ENCODE peak calls at places on chromosome X, in eight cellular contexts. N, V, M, W, R, J, Z and E are unnamed samples.
A peak's percentile ranks its signal among the peaks of the same experiment; 100 is the strongest.

GRCh38 chrX:2680486-2681348 is 10.4 kb upstream of the CD99 start:
- DNase-seq in M (no peak), N (no peak), W (no peak), Z (no peak), V (no peak), J (no peak), R (no peak), E (no peak)

GRCh38 chrX:64229145-64229544 is 1.3 kb downstream of the ASB12 start:
- DNase-seq in R (no peak), J (no peak), Z (no peak), N (peak; percentile 31), W (no peak), M (no peak), V (no peak), E (no peak)

GRCh38 chrX:8237718-8238117 is 66.7 kb upstream of the VCX2 start:
- DNase-seq in V (no peak), M (no peak), J (no peak), N (no peak), Z (no peak), W (no peak), R (no peak), E (no peak)

GRCh38 chrX:153339662-153340061 is 5.7 kb downstream of the ZNF275 start:
- DNase-seq in J (no peak), Z (no peak), V (no peak), M (no peak), R (peak; percentile 40), N (no peak), W (no peak), E (peak; percentile 15)

GRCh38 chrX:68018248-68019203 is 414.8 kb downstream of the OPHN1 start:
- DNase-seq in N (no peak), R (no peak), Z (no peak), V (peak; percentile 32), J (peak; percentile 10), M (peak; percentile 41), W (peak; percentile 41), E (peak; percentile 9)

GRCh38 chrX:66074920-66075879 is 35.3 kb upstream of the VSIG4 start:
- DNase-seq in M (peak; percentile 6), J (no peak), Z (peak; percentile 77), N (peak; percentile 37), V (no peak), W (peak; percentile 56), R (no peak), E (no peak)

GRCh38 chrX:145843196-145843595 is 25.6 kb downstream of the SLITRK2 start:
- DNase-seq in Z (no peak), W (no peak), M (no peak), V (no peak), J (no peak), R (no peak), N (no peak), E (no peak)

GRCh38 chrX:44828008-44828605 is 15.7 kb upstream of the DUSP21 start:
- DNase-seq in M (no peak), J (peak; percentile 10), N (no peak), V (peak; percentile 93), R (no peak), W (peak; percentile 32), Z (no peak), E (peak; percentile 5)

GRCh38 chrX:49919617-49920016 is 2.8 kb upstream of the CLCN5 start:
- DNase-seq in N (peak; percentile 22), V (peak; percentile 46), W (peak; percentile 76), M (peak; percentile 81), R (peak; percentile 56), Z (peak; percentile 75), J (no peak), E (peak; percentile 36)

GRCh38 chrX:130539721-130540321 is 138.0 kb downstream of the RBMX2 start:
- DNase-seq in V (peak; percentile 45), N (peak; percentile 34), M (peak; percentile 59), J (peak; percentile 27), R (peak; percentile 48), W (peak; percentile 71), Z (no peak), E (peak; percentile 44)

GRCh38 chrX:44234541-44234940 is 108.9 kb downstream of the EFHC2 start:
- DNase-seq in M (no peak), Z (no peak), W (no peak), V (no peak), J (no peak), R (no peak), N (no peak), E (no peak)

GRCh38 chrX:128052303-128052702 is at the start of gene ACTRT1:
- DNase-seq in R (no peak), V (no peak), M (no peak), J (no peak), Z (no peak), N (no peak), W (no peak), E (no peak)

GRCh38 chrX:8879750-8880149 is 78.6 kb upstream of the FAM9A start:
- DNase-seq in J (no peak), N (peak; percentile 11), Z (no peak), W (peak; percentile 36), V (peak; percentile 3), R (peak; percentile 61), M (peak; percentile 37), E (peak; percentile 37)

GRCh38 chrX:151970661-151971060 is 3.8 kb downstream of the GABRE start:
- DNase-seq in J (no peak), Z (peak; percentile 83), W (peak; percentile 62), R (no peak), V (peak; percentile 65), M (peak; percentile 79), N (peak; percentile 35), E (no peak)

GRCh38 chrX:16671005-16671404 is 21.0 kb downstream of the S100G start:
- DNase-seq in V (peak; percentile 72), W (peak; percentile 36), M (no peak), R (peak; percentile 50), Z (no peak), N (no peak), J (peak; percentile 12), E (peak; percentile 74)

GRCh38 chrX:134186362-134187121 is 50.4 kb upstream of the CCDC160 start:
- DNase-seq in N (peak; percentile 20), Z (no peak), W (no peak), V (no peak), M (peak; percentile 1), J (no peak), R (no peak), E (no peak)

GRCh38 chrX:25069209-25069608 is 53.4 kb upstream of the ARX start:
- DNase-seq in M (no peak), V (no peak), R (no peak), N (no peak), J (no peak), W (no peak), Z (no peak), E (no peak)

GRCh38 chrX:19728083-19728648 is 159.2 kb downstream of the SH3KBP1 start:
- DNase-seq in N (no peak), Z (no peak), W (no peak), M (no peak), V (no peak), R (no peak), J (no peak), E (no peak)

GRCh38 chrX:72572248-72573157 is at the start of gene HDAC8:
- DNase-seq in V (peak; percentile 86), N (peak; percentile 68), M (peak; percentile 71), J (peak; percentile 70), Z (peak; percentile 74), W (peak; percentile 73), R (peak; percentile 62), E (peak; percentile 85)
- TF ChIP-seq POLR2A in V (no peak), N (no peak), M (peak; percentile 10), J (no peak), Z (no peak), W (peak; percentile 40), R (peak; percentile 59), E (peak; percentile 34)

DNA sequence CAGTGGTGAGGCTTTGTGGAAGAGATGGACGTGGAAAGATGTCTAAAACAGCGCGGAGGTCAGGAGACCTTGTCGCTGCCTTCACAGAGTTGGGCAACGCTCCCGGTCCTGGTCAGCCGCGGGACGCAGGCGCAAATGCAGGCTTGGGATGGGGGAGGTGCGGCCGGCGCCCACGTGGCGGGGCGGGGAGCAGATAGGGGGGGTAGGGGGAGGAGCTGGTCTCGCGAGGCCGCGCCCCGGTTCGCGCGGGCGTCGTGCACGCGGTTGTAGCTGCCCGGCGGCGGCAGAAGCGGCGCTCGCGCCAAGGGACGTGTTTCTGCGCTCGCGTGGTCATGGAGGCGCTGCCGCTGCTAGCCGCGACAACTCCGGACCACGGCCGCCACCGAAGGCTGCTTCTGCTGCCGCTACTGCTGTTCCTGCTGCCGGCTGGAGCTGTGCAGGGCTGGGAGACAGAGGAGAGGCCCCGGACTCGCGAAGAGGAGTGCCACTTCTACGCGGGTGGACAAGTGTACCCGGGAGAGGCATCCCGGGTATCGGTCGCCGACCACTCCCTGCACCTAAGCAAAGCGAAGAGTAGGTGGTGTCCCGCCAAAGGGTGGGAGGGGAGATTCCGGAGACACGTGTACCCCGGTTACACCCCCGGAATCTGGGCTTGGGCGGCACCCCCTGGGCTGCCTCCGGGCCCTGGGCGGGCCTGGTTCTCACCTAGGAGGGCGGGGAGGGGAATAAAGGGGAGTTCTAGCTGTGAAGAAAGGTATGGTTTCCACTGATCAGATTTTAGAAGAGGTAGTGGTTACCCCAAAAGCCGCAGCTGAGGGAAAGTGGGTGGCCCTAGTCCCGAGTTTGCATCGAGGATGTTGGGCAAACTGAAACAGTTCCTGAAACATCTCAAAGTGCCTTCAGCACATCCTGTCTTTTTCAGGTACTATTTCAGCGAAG is at the start of gene PRDX4:
- DNase-seq in M (peak; percentile 89), N (peak; percentile 90), J (peak; percentile 67), R (peak; percentile 92), Z (peak; percentile 96), V (peak; percentile 84), W (peak; percentile 93), E (peak; percentile 94)
- TF ChIP-seq POLR2A in M (peak; percentile 68), N (peak; percentile 58), J (peak; percentile 47), R (peak; percentile 89), Z (no peak), V (peak; percentile 65), W (peak; percentile 68), E (peak; percentile 64)

DNA sequence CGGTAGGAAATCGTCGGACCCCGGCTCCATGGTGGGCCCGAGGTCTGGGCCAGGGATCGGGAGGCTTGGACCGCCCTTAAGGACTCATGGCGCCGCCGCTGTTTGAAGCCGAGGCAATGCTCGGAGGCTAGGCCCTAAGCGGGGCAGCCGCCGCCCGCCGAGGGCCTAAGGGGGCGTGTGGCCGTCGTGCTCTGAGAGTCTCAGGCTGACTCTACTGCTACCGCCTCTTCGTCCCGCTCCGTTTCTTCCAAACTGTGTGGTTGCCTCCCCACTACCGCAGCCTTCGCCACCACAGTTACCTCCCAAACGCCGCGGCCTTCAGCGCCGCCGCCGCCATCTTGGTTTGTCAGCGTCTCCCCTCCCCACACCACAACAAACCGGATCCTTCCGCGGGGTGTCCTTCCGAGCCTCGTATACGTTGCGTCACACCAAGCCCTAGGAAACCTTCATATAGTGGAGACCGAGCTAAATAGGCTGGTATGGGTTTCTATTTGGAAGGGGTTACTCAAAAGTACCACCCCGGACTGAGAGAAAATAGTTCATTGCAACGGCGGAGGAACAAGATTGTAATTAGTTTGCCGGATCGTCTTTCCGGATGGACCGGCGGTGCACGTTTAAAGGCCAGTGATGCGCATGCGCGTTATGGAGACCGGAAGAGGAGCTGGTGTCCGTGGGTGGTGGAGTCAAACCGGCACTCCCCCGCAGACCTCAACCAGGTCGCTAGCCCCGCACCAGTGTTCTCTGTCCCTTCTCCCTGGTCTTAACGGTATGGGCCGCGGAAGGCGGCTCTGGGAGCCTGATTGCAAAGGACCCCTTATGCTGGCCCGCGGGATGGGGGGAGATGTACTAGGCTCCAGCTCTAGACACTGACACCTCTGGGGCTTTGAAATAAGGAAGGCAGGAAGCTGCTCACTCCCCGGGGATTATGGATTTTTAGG is at the start of gene KDM5C:
- DNase-seq in M (peak; percentile 90), Z (peak; percentile 98), J (peak; percentile 77), W (peak; percentile 96), V (peak; percentile 94), N (peak; percentile 95), R (peak; percentile 95), E (peak; percentile 94)
- TF ChIP-seq POLR2A in M (peak; percentile 72), Z (peak; percentile 26), J (peak; percentile 24), W (peak; percentile 63), V (peak; percentile 93), N (peak; percentile 72), R (peak; percentile 90), E (peak; percentile 77)

GRCh38 chrX:104165894-104166734 is at the start of gene FAM199X:
- DNase-seq in R (peak; percentile 83), N (peak; percentile 90), Z (peak; percentile 94), V (peak; percentile 82), W (peak; percentile 89), J (peak; percentile 73), M (peak; percentile 87), E (peak; percentile 90)
- TF ChIP-seq POLR2A in R (peak; percentile 79), N (peak; percentile 44), Z (no peak), V (peak; percentile 27), W (peak; percentile 92), J (peak; percentile 61), M (peak; percentile 85), E (peak; percentile 61)